ENCODE peak calls at places on chromosome 1, in six cellular contexts. W is amniotic stem cell, R is activated gamma-delta T cell treated with Interleukin-2 at 50 U/mL for 16 hours, X is anterior cingulate cortex, F is right cardiac atrium, Z is GM23248. M is an unnamed sample.

GRCh38 chr1:214012418-214012817 is 24.6 kb downstream of the PROX1 start:
- DNase-seq in W (no peak), R (no peak), X (no peak), F (no peak), Z (peak; percentile 22), M (no peak)

GRCh38 chr1:61337981-61338848 is 255.9 kb downstream of the NFIA start:
- DNase-seq in W (peak; percentile 77), R (no peak), X (peak; percentile 62), F (peak; percentile 69), Z (peak; percentile 96), M (peak; percentile 92)

GRCh38 chr1:16925635-16926490 is 4.1 kb downstream of the CROCC start:
- DNase-seq in W (no peak), R (no peak), X (peak; percentile 37), F (no peak), Z (no peak), M (peak; percentile 15)

GRCh38 chr1:197180252-197180878 is 33.9 kb upstream of the ASPM start:
- DNase-seq in W (peak; percentile 56), R (no peak), X (no peak), F (no peak), Z (peak; percentile 79), M (peak; percentile 29)

GRCh38 chr1:109034382-109034781 is 7.5 kb downstream of the WDR47 start:
- DNase-seq in W (no peak), R (no peak), X (no peak), F (no peak), Z (no peak), M (no peak)

GRCh38 chr1:117014209-117014608 is 12.6 kb downstream of the CD101 start:
- DNase-seq in W (no peak), R (no peak), X (no peak), F (no peak), Z (peak; percentile 36), M (no peak)

GRCh38 chr1:28449904-28450303 is 55.9 kb upstream of the RCC1 start:
- DNase-seq in W (peak; percentile 17), R (no peak), X (no peak), F (no peak), Z (peak; percentile 63), M (no peak)

GRCh38 chr1:181033128-181033798 is 520 bp upstream of the MR1 start:
- DNase-seq in W (no peak), R (no peak), X (peak; percentile 15), F (peak; percentile 27), Z (peak; percentile 70), M (no peak)

GRCh38 chr1:30718636-30719405 is 4.6 kb downstream of the MATN1 start:
- DNase-seq in W (peak; percentile 100), R (peak; percentile 81), X (peak; percentile 85), F (peak; percentile 80), Z (peak; percentile 99), M (peak; percentile 83)

GRCh38 chr1:115185351-115185750 is 96.0 kb upstream of the TSPAN2 start:
- DNase-seq in W (no peak), R (no peak), X (no peak), F (no peak), Z (no peak), M (no peak)

GRCh38 chr1:175471039-175471800 is 272.2 kb downstream of the TNR start:
- DNase-seq in W (no peak), R (no peak), X (no peak), F (no peak), Z (peak; percentile 79), M (no peak)

GRCh38 chr1:16072616-16073484 is 601 bp downstream of the FAM131C start:
- DNase-seq in W (no peak), R (no peak), X (no peak), F (no peak), Z (peak; percentile 53), M (no peak)

GRCh38 chr1:201704439-201704792 is 124.5 kb upstream of the IPO9 start:
- DNase-seq in W (no peak), R (no peak), X (no peak), F (no peak), Z (no peak), M (no peak)

GRCh38 chr1:53372501-53372951 is 44.7 kb upstream of the LRP8 start:
- DNase-seq in W (no peak), R (peak; percentile 1), X (no peak), F (no peak), Z (no peak), M (no peak)